ENCODE peak calls at places on chromosomes 5 and 9, in five cellular contexts. B, L, N, V and M are unnamed samples.

GRCh38 chr9:98401140-98402025 is 145.9 kb upstream of the TBC1D2 start:
- DNase-seq in B (no peak), L (no peak), N (no peak), V (no peak), M (no peak)

GRCh38 chr9:32603914-32604852 is 31.2 kb upstream of the NDUFB6 start:
- DNase-seq in B (no peak), L (no peak), N (no peak), V (peak; percentile 42), M (no peak)

GRCh38 chr5:51618234-51618633 is 235.0 kb downstream of the ISL1 start:
- DNase-seq in B (no peak), L (no peak), N (no peak), V (no peak), M (no peak)

GRCh38 chr9:118643118-118643517 is 726.1 kb downstream of the BRINP1 start:
- DNase-seq in B (no peak), L (no peak), N (peak; percentile 63), V (peak; percentile 99), M (no peak)

GRCh38 chr5:160496784-160497183 is 75.1 kb downstream of the PTTG1 start:
- DNase-seq in B (peak; percentile 37), L (no peak), N (no peak), V (peak; percentile 20), M (peak; percentile 45)

GRCh38 chr9:135821116-135821515 is 86.2 kb downstream of the CAMSAP1 start:
- DNase-seq in B (no peak), L (no peak), N (no peak), V (no peak), M (no peak)

GRCh38 chr5:135944967-135945560 is 9.7 kb downstream of the LECT2 start:
- DNase-seq in B (peak; percentile 26), L (no peak), N (no peak), V (peak; percentile 80), M (no peak)

GRCh38 chr5:9350301-9350797 is 195.5 kb downstream of the SEMA5A start:
- DNase-seq in B (no peak), L (no peak), N (no peak), V (peak; percentile 61), M (no peak)

GRCh38 chr5:33075731-33076130 is 364.6 kb downstream of the NPR3 start:
- DNase-seq in B (no peak), L (no peak), N (no peak), V (no peak), M (no peak)

GRCh38 chr9:4334439-4334838 is 34.6 kb upstream of the GLIS3 start:
- DNase-seq in B (no peak), L (no peak), N (peak; percentile 78), V (peak; percentile 97), M (no peak)

GRCh38 chr5:77733130-77733529 is 43.0 kb downstream of the TBCA start:
- DNase-seq in B (no peak), L (no peak), N (no peak), V (no peak), M (no peak)

GRCh38 chr9:85527331-85528015 is 214.3 kb downstream of the AGTPBP1 start:
- DNase-seq in B (no peak), L (no peak), N (no peak), V (no peak), M (no peak)

GRCh38 chr5:132184588-132184987 is 43.1 kb downstream of the P4HA2 start:
- DNase-seq in B (no peak), L (no peak), N (no peak), V (no peak), M (no peak)

GRCh38 chr9:131776473-131776872 is 36.6 kb upstream of the RAPGEF1 start:
- DNase-seq in B (peak; percentile 42), L (no peak), N (no peak), V (peak; percentile 38), M (peak; percentile 36)

GRCh38 chr9:8842402-8843193 is 1043.0 kb upstream of the DMAC1 start:
- DNase-seq in B (no peak), L (no peak), N (no peak), V (no peak), M (no peak)

GRCh38 chr5:172770374-172770674 is 671 bp downstream of the DUSP1 start:
- DNase-seq in B (no peak), L (no peak), N (no peak), V (no peak), M (no peak)

GRCh38 chr9:108080285-108080684 is 590.7 kb upstream of the KLF4 start:
- DNase-seq in B (no peak), L (no peak), N (no peak), V (no peak), M (no peak)

GRCh38 chr5:71528206-71528605 is 58.9 kb upstream of the MCCC2 start:
- DNase-seq in B (no peak), L (no peak), N (no peak), V (no peak), M (no peak)

GRCh38 chr5:135458921-135459331 is 6.8 kb upstream of the TIFAB start:
- DNase-seq in B (no peak), L (no peak), N (peak; percentile 91), V (no peak), M (no peak)

GRCh38 chr9:27572566-27572917 is 739 bp downstream of the C9orf72 start:
- DNase-seq in B (no peak), L (peak; percentile 73), N (no peak), V (peak; percentile 76), M (no peak)

GRCh38 chr9:88476491-88477271 is 58.3 kb upstream of the NXNL2 start:
- DNase-seq in B (peak; percentile 10), L (no peak), N (no peak), V (peak; percentile 87), M (peak; percentile 17)

GRCh38 chr5:134547579-134547978 is 22.1 kb downstream of the JADE2 start:
- DNase-seq in B (no peak), L (no peak), N (no peak), V (no peak), M (no peak)

GRCh38 chr9:31597977-31598376 is 786.5 kb upstream of the ACO1 start:
- DNase-seq in B (no peak), L (no peak), N (no peak), V (peak; percentile 96), M (no peak)

GRCh38 chr5:117252566-117252965 is 677.9 kb upstream of the SEMA6A start:
- DNase-seq in B (no peak), L (no peak), N (no peak), V (no peak), M (no peak)